ENCODE peak calls at places on chromosomes 6 and 20, in nine cellular contexts. One of them, this sample, is unnamed.

GRCh38 chr20:25057234-25058050 is 497 bp downstream of the ACSS1 start:
- DNase-seq in mesendoderm: peak; percentile 25
- DNase-seq in GM23248: peak; percentile 68
- DNase-seq in endothelial cell of umbilical vein: peak; percentile 51
- DNase-seq in trophoblast cell: peak; percentile 14
- DNase-seq in PC-3: peak; percentile 56
- DNase-seq in mammary epithelial cell: peak; percentile 56
- DNase-seq in H9: no peak
- DNase-seq in neuronal stem cell: no peak
- DNase-seq in this sample: peak; percentile 60

GRCh38 chr6:167827588-167828324 is 1.0 kb downstream of the AFDN start:
- DNase-seq in mesendoderm: peak; percentile 86
- DNase-seq in GM23248: peak; percentile 76
- DNase-seq in endothelial cell of umbilical vein: peak; percentile 67
- DNase-seq in trophoblast cell: peak; percentile 79
- DNase-seq in PC-3: peak; percentile 33
- DNase-seq in mammary epithelial cell: peak; percentile 48
- DNase-seq in H9: peak; percentile 55
- DNase-seq in neuronal stem cell: peak; percentile 54
- DNase-seq in this sample: peak; percentile 27

GRCh38 chr6:154510144-154510905 is at the start of gene CNKSR3:
- DNase-seq in mesendoderm: peak; percentile 95
- DNase-seq in GM23248: peak; percentile 90
- DNase-seq in endothelial cell of umbilical vein: peak; percentile 96
- DNase-seq in trophoblast cell: peak; percentile 73
- DNase-seq in PC-3: peak; percentile 88
- DNase-seq in mammary epithelial cell: peak; percentile 87
- DNase-seq in H9: peak; percentile 97
- DNase-seq in neuronal stem cell: peak; percentile 96
- DNase-seq in this sample: peak; percentile 71

GRCh38 chr6:35489995-35490791 is 6.7 kb downstream of the TEAD3 start:
- DNase-seq in mesendoderm: peak; percentile 93
- DNase-seq in GM23248: peak; percentile 75
- DNase-seq in endothelial cell of umbilical vein: no peak
- DNase-seq in trophoblast cell: no peak
- DNase-seq in PC-3: no peak
- DNase-seq in mammary epithelial cell: no peak
- DNase-seq in H9: peak; percentile 88
- DNase-seq in neuronal stem cell: peak; percentile 76
- DNase-seq in this sample: no peak

GRCh38 chr6:39231386-39231785 is 2.1 kb upstream of the KCNK5 start:
- DNase-seq in mesendoderm: no peak
- DNase-seq in GM23248: no peak
- DNase-seq in endothelial cell of umbilical vein: no peak
- DNase-seq in trophoblast cell: no peak
- DNase-seq in PC-3: no peak
- DNase-seq in mammary epithelial cell: no peak
- DNase-seq in H9: no peak
- DNase-seq in neuronal stem cell: no peak
- DNase-seq in this sample: no peak

GRCh38 chr6:136250686-136251008 is 536 bp upstream of the MTFR2 start:
- DNase-seq in mesendoderm: no peak
- DNase-seq in GM23248: no peak
- DNase-seq in endothelial cell of umbilical vein: no peak
- DNase-seq in trophoblast cell: peak; percentile 41
- DNase-seq in PC-3: no peak
- DNase-seq in mammary epithelial cell: no peak
- DNase-seq in H9: no peak
- DNase-seq in neuronal stem cell: no peak
- DNase-seq in this sample: no peak

GRCh38 chr20:23923891-23924435 is 44.4 kb upstream of the CST5 start:
- DNase-seq in mesendoderm: no peak
- DNase-seq in GM23248: no peak
- DNase-seq in endothelial cell of umbilical vein: no peak
- DNase-seq in trophoblast cell: no peak
- DNase-seq in PC-3: no peak
- DNase-seq in mammary epithelial cell: no peak
- DNase-seq in H9: no peak
- DNase-seq in neuronal stem cell: no peak
- DNase-seq in this sample: peak; percentile 15

GRCh38 chr6:53793318-53793975 is 1.4 kb upstream of the LRRC1 start:
- DNase-seq in mesendoderm: peak; percentile 60
- DNase-seq in GM23248: peak; percentile 70
- DNase-seq in endothelial cell of umbilical vein: peak; percentile 64
- DNase-seq in trophoblast cell: peak; percentile 73
- DNase-seq in PC-3: peak; percentile 86
- DNase-seq in mammary epithelial cell: peak; percentile 77
- DNase-seq in H9: peak; percentile 47
- DNase-seq in neuronal stem cell: peak; percentile 33
- DNase-seq in this sample: peak; percentile 53

GRCh38 chr6:168828800-168829199 is 387.8 kb downstream of the SMOC2 start:
- DNase-seq in mesendoderm: no peak
- DNase-seq in GM23248: no peak
- DNase-seq in endothelial cell of umbilical vein: no peak
- DNase-seq in trophoblast cell: peak; percentile 18
- DNase-seq in PC-3: peak; percentile 45
- DNase-seq in mammary epithelial cell: no peak
- DNase-seq in H9: no peak
- DNase-seq in neuronal stem cell: no peak
- DNase-seq in this sample: no peak

GRCh38 chr6:89927788-89928565 is 33.7 kb downstream of the GJA10 start:
- DNase-seq in mesendoderm: no peak
- DNase-seq in GM23248: peak; percentile 15
- DNase-seq in endothelial cell of umbilical vein: peak; percentile 84
- DNase-seq in trophoblast cell: no peak
- DNase-seq in PC-3: peak; percentile 44
- DNase-seq in mammary epithelial cell: peak; percentile 62
- DNase-seq in H9: no peak
- DNase-seq in neuronal stem cell: no peak
- DNase-seq in this sample: no peak

GRCh38 chr20:36202891-36203338 is 33.4 kb upstream of the AAR2 start:
- DNase-seq in mesendoderm: peak; percentile 78
- DNase-seq in GM23248: peak; percentile 55
- DNase-seq in endothelial cell of umbilical vein: peak; percentile 35
- DNase-seq in trophoblast cell: peak; percentile 37
- DNase-seq in PC-3: peak; percentile 67
- DNase-seq in mammary epithelial cell: peak; percentile 33
- DNase-seq in H9: peak; percentile 86
- DNase-seq in neuronal stem cell: peak; percentile 65
- DNase-seq in this sample: peak; percentile 66

GRCh38 chr6:56046576-56046975 is 171.2 kb upstream of the BMP5 start:
- DNase-seq in mesendoderm: no peak
- DNase-seq in GM23248: peak; percentile 45
- DNase-seq in endothelial cell of umbilical vein: peak; percentile 94
- DNase-seq in trophoblast cell: no peak
- DNase-seq in PC-3: peak; percentile 83
- DNase-seq in mammary epithelial cell: peak; percentile 87
- DNase-seq in H9: no peak
- DNase-seq in neuronal stem cell: no peak
- DNase-seq in this sample: peak; percentile 81

GRCh38 chr6:52724041-52724405 is 39.3 kb downstream of the GSTA2 start:
- DNase-seq in mesendoderm: no peak
- DNase-seq in GM23248: peak; percentile 93
- DNase-seq in endothelial cell of umbilical vein: peak; percentile 2
- DNase-seq in trophoblast cell: peak; percentile 23
- DNase-seq in PC-3: no peak
- DNase-seq in mammary epithelial cell: peak; percentile 75
- DNase-seq in H9: no peak
- DNase-seq in neuronal stem cell: no peak
- DNase-seq in this sample: no peak

GRCh38 chr6:91566467-91566866 is 979.6 kb upstream of the MAP3K7 start:
- DNase-seq in mesendoderm: no peak
- DNase-seq in GM23248: no peak
- DNase-seq in endothelial cell of umbilical vein: no peak
- DNase-seq in trophoblast cell: no peak
- DNase-seq in PC-3: peak; percentile 29
- DNase-seq in mammary epithelial cell: peak; percentile 48
- DNase-seq in H9: no peak
- DNase-seq in neuronal stem cell: no peak
- DNase-seq in this sample: peak; percentile 35

DNA sequence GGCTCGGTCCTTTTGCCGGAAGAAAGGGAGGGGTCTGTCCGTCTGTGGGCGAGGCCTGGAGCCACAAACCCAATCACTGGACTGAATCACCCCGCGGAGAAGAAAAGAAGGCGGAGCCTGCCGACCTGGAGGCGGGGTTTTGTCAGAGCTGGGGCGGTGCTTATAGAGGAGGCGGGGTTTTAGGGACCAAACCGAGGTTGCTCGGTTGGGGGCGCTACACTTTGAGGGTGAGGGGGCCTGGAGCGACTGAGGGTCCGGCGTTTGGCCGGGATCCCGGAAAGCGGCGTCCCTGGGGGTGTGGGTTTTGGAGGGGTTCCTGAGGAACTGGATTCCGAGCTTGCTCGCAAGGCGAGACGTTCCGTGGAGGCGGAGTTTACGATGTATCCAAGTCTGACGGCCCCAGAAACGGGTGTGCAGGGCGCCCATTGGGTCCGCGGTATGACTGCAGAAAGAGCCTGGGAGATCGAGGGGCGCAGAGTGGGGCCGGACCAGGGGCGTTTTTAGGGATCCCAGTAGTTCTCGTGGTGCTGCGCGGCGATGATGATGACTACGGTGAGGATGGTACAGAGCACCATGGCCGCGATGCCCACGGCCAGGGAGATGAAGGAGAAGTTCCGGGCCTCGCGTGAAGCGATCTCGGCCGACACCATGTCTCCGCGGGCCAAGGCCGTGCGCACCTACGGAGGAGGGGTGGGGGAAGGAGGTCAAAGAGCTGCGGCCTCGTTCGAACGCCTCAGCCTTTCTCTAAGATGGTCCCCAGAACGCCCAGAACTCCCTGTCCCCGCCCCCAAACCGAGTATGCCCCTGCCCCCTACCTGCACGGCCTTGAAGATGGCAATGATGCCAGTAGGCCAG is 2.8 kb downstream of the PRRT1 start:
- DNase-seq in mesendoderm: peak; percentile 56
- DNase-seq in GM23248: peak; percentile 27
- DNase-seq in endothelial cell of umbilical vein: peak; percentile 66
- DNase-seq in trophoblast cell: no peak
- DNase-seq in PC-3: no peak
- DNase-seq in mammary epithelial cell: no peak
- DNase-seq in H9: peak; percentile 91
- DNase-seq in neuronal stem cell: no peak
- DNase-seq in this sample: no peak
- H3K4me2 ChIP-seq in mesendoderm: no peak overlapping the region
- H3K4me2 ChIP-seq in GM23248: no peak overlapping the region
- H3K4me2 ChIP-seq in endothelial cell of umbilical vein: peak overlapping the region; percentile 59
- H3K4me2 ChIP-seq in trophoblast cell: no peak overlapping the region
- H3K4me2 ChIP-seq in PC-3: no peak overlapping the region
- H3K4me2 ChIP-seq in mammary epithelial cell: peak overlapping the region; percentile 32
- H3K4me2 ChIP-seq in H9: peak overlapping the region; percentile 41
- H3K4me2 ChIP-seq in neuronal stem cell: peak overlapping the region; percentile 21
- H3K4me2 ChIP-seq in this sample: no peak overlapping the region

GRCh38 chr6:26133730-26134129 is 46.5 kb downstream of the HFE start:
- DNase-seq in mesendoderm: no peak
- DNase-seq in GM23248: no peak
- DNase-seq in endothelial cell of umbilical vein: no peak
- DNase-seq in trophoblast cell: no peak
- DNase-seq in PC-3: no peak
- DNase-seq in mammary epithelial cell: no peak
- DNase-seq in H9: no peak
- DNase-seq in neuronal stem cell: no peak
- DNase-seq in this sample: no peak
- H3K4me2 ChIP-seq in mesendoderm: no peak overlapping the region
- H3K4me2 ChIP-seq in GM23248: no peak overlapping the region
- H3K4me2 ChIP-seq in endothelial cell of umbilical vein: no peak overlapping the region
- H3K4me2 ChIP-seq in trophoblast cell: no peak overlapping the region
- H3K4me2 ChIP-seq in PC-3: no peak overlapping the region
- H3K4me2 ChIP-seq in mammary epithelial cell: no peak overlapping the region
- H3K4me2 ChIP-seq in H9: no peak overlapping the region
- H3K4me2 ChIP-seq in neuronal stem cell: no peak overlapping the region
- H3K4me2 ChIP-seq in this sample: no peak overlapping the region

GRCh38 chr6:111566873-111567517 is 38.7 kb downstream of the TRAF3IP2 start:
- DNase-seq in mesendoderm: no peak
- DNase-seq in GM23248: peak; percentile 27
- DNase-seq in endothelial cell of umbilical vein: peak; percentile 91
- DNase-seq in trophoblast cell: no peak
- DNase-seq in PC-3: no peak
- DNase-seq in mammary epithelial cell: peak; percentile 92
- DNase-seq in H9: no peak
- DNase-seq in neuronal stem cell: no peak
- DNase-seq in this sample: no peak
- H3K4me2 ChIP-seq in mesendoderm: no peak overlapping the region
- H3K4me2 ChIP-seq in GM23248: peak overlapping the region; percentile 28
- H3K4me2 ChIP-seq in endothelial cell of umbilical vein: peak overlapping the region; percentile 41
- H3K4me2 ChIP-seq in trophoblast cell: no peak overlapping the region
- H3K4me2 ChIP-seq in PC-3: no peak overlapping the region
- H3K4me2 ChIP-seq in mammary epithelial cell: peak overlapping the region; percentile 38
- H3K4me2 ChIP-seq in H9: no peak overlapping the region
- H3K4me2 ChIP-seq in neuronal stem cell: no peak overlapping the region
- H3K4me2 ChIP-seq in this sample: no peak overlapping the region

GRCh38 chr6:30881987-30882763 is 2.1 kb upstream of the DDR1 start:
- DNase-seq in mesendoderm: peak; percentile 78
- DNase-seq in GM23248: peak; percentile 14
- DNase-seq in endothelial cell of umbilical vein: no peak
- DNase-seq in trophoblast cell: no peak
- DNase-seq in PC-3: no peak
- DNase-seq in mammary epithelial cell: peak; percentile 45
- DNase-seq in H9: peak; percentile 55
- DNase-seq in neuronal stem cell: peak; percentile 47
- DNase-seq in this sample: no peak

GRCh38 chr6:30881392-30881986 is 2.8 kb upstream of the DDR1 start:
- DNase-seq in mesendoderm: peak; percentile 10
- DNase-seq in GM23248: no peak
- DNase-seq in endothelial cell of umbilical vein: no peak
- DNase-seq in trophoblast cell: no peak
- DNase-seq in PC-3: no peak
- DNase-seq in mammary epithelial cell: no peak
- DNase-seq in H9: no peak
- DNase-seq in neuronal stem cell: no peak
- DNase-seq in this sample: no peak

GRCh38 chr6:30880563-30881252 is 3.6 kb upstream of the DDR1 start:
- DNase-seq in mesendoderm: peak; percentile 73
- DNase-seq in GM23248: no peak
- DNase-seq in endothelial cell of umbilical vein: no peak
- DNase-seq in trophoblast cell: no peak
- DNase-seq in PC-3: no peak
- DNase-seq in mammary epithelial cell: no peak
- DNase-seq in H9: peak; percentile 86
- DNase-seq in neuronal stem cell: peak; percentile 95
- DNase-seq in this sample: no peak

GRCh38 chr6:30877419-30878262 is 6.7 kb upstream of the DDR1 start:
- DNase-seq in mesendoderm: peak; percentile 95
- DNase-seq in GM23248: peak; percentile 92
- DNase-seq in endothelial cell of umbilical vein: peak; percentile 92
- DNase-seq in trophoblast cell: peak; percentile 84
- DNase-seq in PC-3: peak; percentile 94
- DNase-seq in mammary epithelial cell: peak; percentile 80
- DNase-seq in H9: peak; percentile 89
- DNase-seq in neuronal stem cell: peak; percentile 79
- DNase-seq in this sample: peak; percentile 72

GRCh38 chr6:30879684-30880427 is 4.5 kb upstream of the DDR1 start:
- DNase-seq in mesendoderm: peak; percentile 41
- DNase-seq in GM23248: no peak
- DNase-seq in endothelial cell of umbilical vein: no peak
- DNase-seq in trophoblast cell: no peak
- DNase-seq in PC-3: no peak
- DNase-seq in mammary epithelial cell: no peak
- DNase-seq in H9: no peak
- DNase-seq in neuronal stem cell: no peak
- DNase-seq in this sample: no peak
- H3K4me2 ChIP-seq in mesendoderm: no peak overlapping the region
- H3K4me2 ChIP-seq in GM23248: no peak overlapping the region
- H3K4me2 ChIP-seq in endothelial cell of umbilical vein: no peak overlapping the region
- H3K4me2 ChIP-seq in trophoblast cell: no peak overlapping the region
- H3K4me2 ChIP-seq in PC-3: no peak overlapping the region
- H3K4me2 ChIP-seq in mammary epithelial cell: no peak overlapping the region
- H3K4me2 ChIP-seq in H9: peak overlapping the region; percentile 95
- H3K4me2 ChIP-seq in neuronal stem cell: peak overlapping the region; percentile 54
- H3K4me2 ChIP-seq in this sample: no peak overlapping the region

This sample was measured in PC-9.